ENCODE peak calls at places on chromosomes 12 and 14, in four cellular contexts. One of them, this sample, is unnamed.

GRCh38 chr14:106605548-106606448 is 1079.4 kb downstream of the TMEM121 start:
- DNase-seq in breast epithelium: no peak
- DNase-seq in sigmoid colon: no peak
- DNase-seq in transverse colon: peak
- DNase-seq in this sample: no peak

GRCh38 chr12:75086086-75087038 is 123.3 kb downstream of the KCNC2 start:
- DNase-seq in breast epithelium: no peak
- DNase-seq in sigmoid colon: no peak
- DNase-seq in transverse colon: no peak
- DNase-seq in this sample: no peak

GRCh38 chr12:47509398-47509851 is 196.4 kb downstream of the RPAP3 start:
- DNase-seq in breast epithelium: no peak
- DNase-seq in sigmoid colon: no peak
- DNase-seq in transverse colon: no peak
- DNase-seq in this sample: no peak

GRCh38 chr14:20332386-20332945 is 613 bp downstream of the CCNB1IP1 start:
- DNase-seq in breast epithelium: no peak
- DNase-seq in sigmoid colon: no peak
- DNase-seq in transverse colon: peak
- DNase-seq in this sample: no peak

GRCh38 chr12:98514984-98515367 is 414 bp upstream of the TMPO start:
- DNase-seq in breast epithelium: no peak
- DNase-seq in sigmoid colon: no peak
- DNase-seq in transverse colon: no peak
- DNase-seq in this sample: peak

GRCh38 chr14:76752744-76753143 is 8.5 kb upstream of the VASH1 start:
- DNase-seq in breast epithelium: no peak
- DNase-seq in sigmoid colon: no peak
- DNase-seq in transverse colon: no peak
- DNase-seq in this sample: peak

GRCh38 chr14:95460647-95461478 is 55.6 kb downstream of the SYNE3 start:
- DNase-seq in breast epithelium: no peak
- DNase-seq in sigmoid colon: peak
- DNase-seq in transverse colon: peak
- DNase-seq in this sample: no peak

GRCh38 chr14:51240804-51241380 is 845 bp downstream of the TMX1 start:
- DNase-seq in breast epithelium: no peak
- DNase-seq in sigmoid colon: no peak
- DNase-seq in transverse colon: no peak
- DNase-seq in this sample: no peak

GRCh38 chr12:77925536-77926108 is 94.9 kb downstream of the NAV3 start:
- DNase-seq in breast epithelium: peak
- DNase-seq in sigmoid colon: peak
- DNase-seq in transverse colon: peak
- DNase-seq in this sample: peak

GRCh38 chr12:53005215-53005985 is 856 bp upstream of the EIF4B start:
- DNase-seq in breast epithelium: no peak
- DNase-seq in sigmoid colon: peak
- DNase-seq in transverse colon: no peak
- DNase-seq in this sample: no peak

GRCh38 chr12:19456176-19456575 is 16.9 kb downstream of the AEBP2 start:
- DNase-seq in breast epithelium: no peak
- DNase-seq in sigmoid colon: no peak
- DNase-seq in transverse colon: no peak
- DNase-seq in this sample: no peak

GRCh38 chr12:21248679-21249078 is 86.0 kb downstream of the SLCO1A2 start:
- DNase-seq in breast epithelium: no peak
- DNase-seq in sigmoid colon: no peak
- DNase-seq in transverse colon: no peak
- DNase-seq in this sample: no peak

GRCh38 chr14:69972755-69973154 is 93.5 kb downstream of the SMOC1 start:
- DNase-seq in breast epithelium: no peak
- DNase-seq in sigmoid colon: no peak
- DNase-seq in transverse colon: no peak
- DNase-seq in this sample: no peak

GRCh38 chr12:128797119-128798118 is 26.3 kb downstream of the SLC15A4 start:
- DNase-seq in breast epithelium: no peak
- DNase-seq in sigmoid colon: peak
- DNase-seq in transverse colon: no peak
- DNase-seq in this sample: no peak

GRCh38 chr12:117093918-117094630 is 5.1 kb downstream of the TESC start:
- DNase-seq in breast epithelium: no peak
- DNase-seq in sigmoid colon: peak
- DNase-seq in transverse colon: no peak
- DNase-seq in this sample: no peak

GRCh38 chr14:49381778-49382177 is 204.4 kb downstream of the RPS29 start:
- DNase-seq in breast epithelium: no peak
- DNase-seq in sigmoid colon: no peak
- DNase-seq in transverse colon: no peak
- DNase-seq in this sample: no peak

GRCh38 chr14:105852378-105853088 is 326.1 kb downstream of the TMEM121 start:
- DNase-seq in breast epithelium: peak
- DNase-seq in sigmoid colon: no peak
- DNase-seq in transverse colon: peak
- DNase-seq in this sample: peak

GRCh38 chr14:91867316-91867988 is at the start of gene TC2N:
- DNase-seq in breast epithelium: no peak
- DNase-seq in sigmoid colon: no peak
- DNase-seq in transverse colon: no peak
- DNase-seq in this sample: no peak

DNA sequence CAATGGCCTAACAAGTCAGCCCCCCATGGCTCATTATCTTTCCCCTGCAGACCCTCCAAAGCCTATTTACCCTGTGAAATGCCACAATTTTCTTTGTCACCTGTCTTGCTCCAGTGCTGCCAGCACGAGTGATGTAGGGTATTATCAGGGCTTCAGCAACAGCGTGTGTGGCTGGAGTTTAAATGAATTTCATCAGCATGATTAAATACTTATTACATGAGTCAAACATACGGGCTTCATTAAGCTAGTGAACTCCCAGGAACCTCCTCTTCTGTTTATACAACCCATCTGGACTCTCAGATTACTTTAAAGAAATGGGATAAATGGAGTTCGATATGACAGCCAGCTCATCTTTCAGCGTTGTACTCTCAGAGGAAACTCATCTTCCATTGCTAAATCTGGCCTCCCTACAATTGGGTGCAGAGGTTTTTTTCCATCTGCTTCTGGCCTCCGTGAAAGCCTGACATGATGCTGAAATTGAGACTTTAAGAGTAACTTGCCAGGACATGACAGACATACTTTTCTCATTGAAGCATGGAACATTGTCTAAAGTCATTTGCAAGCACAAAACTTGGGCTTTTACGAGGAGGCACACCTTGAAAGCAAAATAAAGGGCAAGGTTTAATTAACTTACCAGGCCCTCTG is 135.8 kb downstream of the TMEM30B start:
- DNase-seq in breast epithelium: no peak
- DNase-seq in sigmoid colon: no peak
- DNase-seq in transverse colon: no peak
- DNase-seq in this sample: no peak
- TF ChIP-seq POLR2AphosphoS5 in breast epithelium: no peak
- TF ChIP-seq POLR2AphosphoS5 in sigmoid colon: peak
- TF ChIP-seq POLR2AphosphoS5 in transverse colon: no peak
- TF ChIP-seq POLR2AphosphoS5 in this sample: no peak

GRCh38 chr12:94714378-94714777 is 64.0 kb upstream of the TMCC3 start:
- DNase-seq in breast epithelium: no peak
- DNase-seq in sigmoid colon: no peak
- DNase-seq in transverse colon: no peak
- DNase-seq in this sample: peak
- H3K27ac ChIP-seq in breast epithelium: no peak
- H3K27ac ChIP-seq in sigmoid colon: no peak
- H3K27ac ChIP-seq in transverse colon: no peak
- H3K27ac ChIP-seq in this sample: no peak

GRCh38 chr12:32151081-32151480 is 44.4 kb downstream of the BICD1 start:
- DNase-seq in breast epithelium: no peak
- DNase-seq in sigmoid colon: no peak
- DNase-seq in transverse colon: no peak
- DNase-seq in this sample: no peak

GRCh38 chr12:32151552-32151951 is 44.9 kb downstream of the BICD1 start:
- DNase-seq in breast epithelium: no peak
- DNase-seq in sigmoid colon: no peak
- DNase-seq in transverse colon: no peak
- DNase-seq in this sample: no peak

GRCh38 chr12:32155911-32156585 is 49.4 kb downstream of the BICD1 start:
- DNase-seq in breast epithelium: no peak
- DNase-seq in sigmoid colon: no peak
- DNase-seq in transverse colon: no peak
- DNase-seq in this sample: no peak

GRCh38 chr12:32158525-32158924 is 51.9 kb downstream of the BICD1 start:
- DNase-seq in breast epithelium: no peak
- DNase-seq in sigmoid colon: no peak
- DNase-seq in transverse colon: no peak
- DNase-seq in this sample: no peak

DNA sequence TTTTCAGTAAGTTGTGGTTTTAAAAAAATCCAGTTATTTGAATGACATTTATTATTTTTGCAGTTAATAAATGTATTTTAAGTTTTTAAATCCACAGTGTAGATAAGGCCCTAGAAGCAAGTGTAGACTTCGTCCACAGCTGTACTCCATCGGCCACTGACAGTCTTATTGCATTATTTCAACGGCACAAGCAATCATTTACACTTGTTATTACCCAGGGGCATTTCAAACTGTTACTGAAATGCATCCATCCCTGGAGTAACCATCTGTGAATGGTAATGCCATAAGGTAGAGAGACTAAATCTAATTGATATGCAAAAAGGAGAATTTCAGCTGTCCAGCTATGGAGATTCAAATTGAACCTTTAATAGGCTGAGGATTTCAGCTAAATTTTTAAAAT is 48.4 kb downstream of the BICD1 start:
- DNase-seq in breast epithelium: no peak
- DNase-seq in sigmoid colon: no peak
- DNase-seq in transverse colon: no peak
- DNase-seq in this sample: no peak
- TF ChIP-seq POLR2AphosphoS5 in breast epithelium: no peak
- TF ChIP-seq POLR2AphosphoS5 in sigmoid colon: no peak
- TF ChIP-seq POLR2AphosphoS5 in transverse colon: no peak
- TF ChIP-seq POLR2AphosphoS5 in this sample: no peak

DNA sequence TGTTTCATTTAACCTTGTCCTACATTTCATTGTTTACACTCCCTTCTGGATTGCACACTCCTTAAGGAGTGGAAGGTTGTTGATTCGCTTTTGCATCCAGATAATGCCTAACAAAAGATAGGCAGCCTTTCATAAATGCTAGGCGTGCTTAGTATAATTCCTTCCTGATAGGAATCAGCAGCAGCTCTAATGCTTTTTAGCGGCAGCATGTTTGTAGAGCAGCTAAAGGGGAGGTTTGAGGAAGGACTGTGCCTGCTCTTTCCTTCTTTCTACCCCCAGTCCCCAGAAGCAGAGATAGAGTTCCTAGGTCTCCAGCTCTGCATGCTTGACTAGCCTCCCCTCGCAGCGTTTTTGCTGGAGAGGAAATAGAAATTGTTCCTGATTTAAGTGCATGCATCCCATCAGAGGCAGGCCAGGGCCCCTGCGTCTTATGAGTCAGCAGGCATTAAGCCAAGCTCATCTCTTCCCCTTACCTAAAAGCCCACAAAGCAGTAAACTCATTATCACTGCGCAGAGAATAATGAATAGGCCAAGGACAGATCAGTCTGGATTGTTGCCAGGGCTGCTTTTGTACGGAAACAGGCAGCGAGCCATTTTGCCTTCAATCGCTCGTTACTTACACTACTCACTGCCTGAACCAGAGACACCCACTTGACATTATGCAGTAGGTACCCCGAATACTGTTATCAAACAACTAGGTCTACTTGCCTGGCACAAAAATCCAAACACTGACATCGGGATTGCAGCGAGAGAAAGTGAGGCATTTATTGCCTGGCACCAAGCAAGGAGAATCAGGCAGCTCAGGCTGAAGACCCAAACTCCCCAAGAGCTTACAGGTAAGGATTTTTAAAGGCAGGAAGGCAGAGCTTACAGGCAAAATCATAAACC is 14.1 kb upstream of the TBPL2 start:
- DNase-seq in breast epithelium: no peak
- DNase-seq in sigmoid colon: peak
- DNase-seq in transverse colon: peak
- DNase-seq in this sample: no peak
- H3K27ac ChIP-seq in breast epithelium: no peak
- H3K27ac ChIP-seq in sigmoid colon: peak
- H3K27ac ChIP-seq in transverse colon: peak
- H3K27ac ChIP-seq in this sample: no peak

DNA sequence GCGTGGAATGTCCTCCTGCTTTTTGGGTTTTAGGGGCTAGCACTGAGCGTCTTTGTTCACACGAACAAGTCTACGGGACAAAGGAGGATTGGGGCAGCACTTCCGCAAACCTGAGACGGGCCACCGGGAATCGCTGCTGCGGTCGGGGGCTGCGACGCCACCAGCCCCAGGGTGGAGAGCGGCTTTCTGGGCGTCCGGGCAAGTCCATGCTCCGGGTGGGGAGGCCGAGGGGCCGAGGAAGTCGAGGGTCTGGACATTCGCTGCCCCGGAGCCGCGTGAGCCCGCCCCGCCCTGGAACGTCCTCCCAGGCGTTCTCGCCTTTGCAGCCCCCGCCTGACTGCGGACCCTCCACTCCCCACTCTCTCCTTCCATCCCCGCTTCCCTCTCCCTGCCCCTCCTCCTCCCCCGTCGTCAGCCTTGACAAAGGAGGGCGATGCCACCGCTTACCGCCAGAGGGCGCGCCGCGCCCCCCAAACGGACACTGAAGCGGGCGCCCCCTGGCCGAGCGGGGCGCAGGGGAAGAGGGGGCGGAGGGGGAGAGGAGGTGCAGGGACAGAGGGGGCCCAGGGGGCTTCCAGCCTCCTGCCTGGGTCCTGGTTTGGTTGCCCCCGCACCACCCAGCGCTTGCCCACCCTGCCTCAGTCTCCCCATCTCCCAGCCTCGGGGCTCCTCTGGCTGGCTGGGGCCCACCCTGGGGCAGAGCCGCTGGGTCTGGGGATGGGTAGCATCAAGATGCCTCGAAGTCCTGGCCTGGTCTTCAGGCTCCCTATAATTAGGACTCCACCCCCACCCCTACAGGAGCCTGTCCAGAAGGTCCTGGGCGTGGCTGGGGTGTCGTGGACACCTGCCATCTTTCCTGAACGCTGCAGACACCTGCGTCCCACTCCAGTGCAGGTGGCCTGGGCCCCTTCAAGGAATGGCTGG is 39.1 kb upstream of the INF2 start:
- DNase-seq in breast epithelium: no peak
- DNase-seq in sigmoid colon: peak
- DNase-seq in transverse colon: peak
- DNase-seq in this sample: no peak
- TF ChIP-seq POLR2AphosphoS5 in breast epithelium: no peak
- TF ChIP-seq POLR2AphosphoS5 in sigmoid colon: no peak
- TF ChIP-seq POLR2AphosphoS5 in transverse colon: no peak
- TF ChIP-seq POLR2AphosphoS5 in this sample: no peak

DNA sequence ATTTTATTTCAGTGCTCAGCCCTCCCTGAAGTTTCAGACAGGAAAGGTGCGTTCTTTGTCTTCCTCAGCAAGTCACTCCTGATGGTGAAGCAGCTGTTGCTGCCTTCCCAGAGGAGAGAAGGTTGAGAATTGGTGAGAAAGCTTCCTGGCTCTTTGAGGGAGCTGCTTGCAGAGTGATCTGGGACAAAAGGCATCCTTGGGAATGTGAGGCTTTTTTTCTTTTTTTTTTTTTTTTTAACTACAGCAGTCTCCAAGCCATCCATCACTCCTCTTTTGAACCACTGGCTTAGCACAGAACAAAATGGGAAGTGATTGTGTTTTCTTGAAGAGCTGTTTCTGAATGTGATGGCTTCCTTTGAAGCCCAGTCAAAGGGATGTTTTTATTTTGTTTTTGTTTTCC is 120.3 kb upstream of the LRIG3 start:
- DNase-seq in breast epithelium: no peak
- DNase-seq in sigmoid colon: peak
- DNase-seq in transverse colon: no peak
- DNase-seq in this sample: no peak
- H3K27ac ChIP-seq in breast epithelium: peak
- H3K27ac ChIP-seq in sigmoid colon: peak
- H3K27ac ChIP-seq in transverse colon: peak
- H3K27ac ChIP-seq in this sample: peak

This sample was measured in vagina.